ENCODE peak calls at places on chromosome 19, in ten cellular contexts. T, V, C, G, Q, F, K, S, Z and M are unnamed samples. For H3K9me3, the result is how much of the 10 kb centered on the place peaks cover.

GRCh38 chr19:7757358-7757757 is 5.7 kb upstream of the CLEC4M start:
- DNase-seq in T (no peak), V (no peak), C (no peak), G (no peak), Q (no peak), F (no peak), K (no peak), S (no peak), Z (no peak), M (no peak)

GRCh38 chr19:16794456-16794855 is 34.7 kb upstream of the SIN3B start:
- DNase-seq in T (no peak), V (no peak), C (no peak), G (no peak), Q (no peak), F (no peak), K (no peak), S (no peak), Z (no peak), M (no peak)

GRCh38 chr19:4897146-4897545 is 5.5 kb downstream of the ARRDC5 start:
- DNase-seq in T (no peak), V (no peak), C (no peak), G (no peak), Q (no peak), F (no peak), K (no peak), S (no peak), Z (no peak), M (no peak)

GRCh38 chr19:6223461-6224307 is 56.1 kb downstream of the MLLT1 start:
- DNase-seq in T (no peak), V (no peak), C (no peak), G (no peak), Q (no peak), F (no peak), K (no peak), S (no peak), Z (no peak), M (no peak)

GRCh38 chr19:45499196-45500180 is 1.2 kb downstream of the PPM1N start:
- DNase-seq in T (no peak), V (peak), C (no peak), G (no peak), Q (peak), F (no peak), K (no peak), S (no peak), Z (peak), M (peak)

GRCh38 chr19:17183858-17184271 is 31.3 kb upstream of the USE1 start:
- DNase-seq in T (no peak), V (no peak), C (no peak), G (no peak), Q (no peak), F (peak), K (no peak), S (no peak), Z (no peak), M (no peak)

GRCh38 chr19:54325194-54325621 is 12.2 kb upstream of the LILRA5 start:
- DNase-seq in T (peak), V (peak), C (peak), G (peak), Q (peak), F (no peak), K (peak), S (peak), Z (peak), M (no peak)

GRCh38 chr19:35446194-35446593 is 1.9 kb upstream of the FFAR2 start:
- DNase-seq in T (peak), V (no peak), C (no peak), G (no peak), Q (no peak), F (no peak), K (no peak), S (no peak), Z (no peak), M (no peak)

DNA sequence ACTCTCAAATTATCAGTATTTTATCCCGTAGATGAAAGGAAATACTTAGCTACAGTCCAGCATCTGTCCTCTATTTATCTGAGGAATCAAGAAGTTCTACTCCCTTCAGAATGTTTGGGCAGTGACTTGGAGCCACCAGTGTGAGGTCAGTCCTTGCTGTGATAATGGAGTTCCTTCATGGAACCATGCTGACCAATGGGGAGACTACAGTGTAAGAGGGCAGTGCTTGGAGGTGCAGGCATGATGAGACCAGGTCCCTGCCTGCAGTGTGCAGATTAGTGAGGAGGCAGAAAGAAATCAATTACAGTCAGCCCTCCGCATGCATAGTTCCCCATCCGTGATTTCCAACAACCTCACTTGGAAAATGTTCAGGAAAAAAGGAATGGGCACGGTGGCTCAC is at the start of gene C19orf18:
- DNase-seq in T (no peak), V (no peak), C (no peak), G (no peak), Q (no peak), F (no peak), K (no peak), S (no peak), Z (no peak), M (no peak)
- H3K9me3 ChIP-seq in T (under half), V (under half), C (under half), G (half or more), Q (half or more), F (under half), K (half or more), S (half or more), Z (half or more), M (under half)

DNA sequence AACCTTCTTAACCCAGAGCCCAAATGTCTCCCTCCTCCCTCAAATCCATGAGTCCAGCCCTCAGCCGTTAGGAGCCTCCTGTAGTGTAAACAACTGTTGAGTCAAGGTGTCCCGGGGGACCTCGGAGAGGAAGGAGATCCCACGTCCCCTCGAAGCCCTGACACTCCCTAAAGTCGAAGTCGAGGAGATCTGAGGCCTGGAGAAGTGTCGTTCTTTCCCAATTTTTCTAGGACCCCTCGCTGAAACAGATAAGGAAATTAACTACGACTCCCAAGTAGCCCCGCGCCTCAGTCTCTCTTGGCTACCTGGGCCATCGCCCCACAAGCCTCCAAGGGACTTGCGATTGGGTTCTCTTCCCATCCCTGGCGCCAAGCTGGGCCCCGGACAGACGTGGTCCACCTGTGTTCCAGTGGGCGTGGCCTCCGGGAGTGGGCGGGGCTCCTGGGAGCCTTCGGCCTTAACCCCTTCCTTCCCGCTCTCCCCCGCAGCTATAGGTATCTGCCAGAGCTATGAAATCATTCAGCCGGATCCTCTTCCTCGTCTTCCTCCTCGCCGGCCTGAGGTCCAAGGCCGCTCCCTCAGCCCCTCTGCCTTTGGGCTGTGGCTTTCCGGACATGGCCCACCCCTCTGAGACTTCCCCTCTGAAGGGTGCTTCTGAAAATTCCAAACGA is 869 bp downstream of the GFY start:
- DNase-seq in T (no peak), V (peak), C (peak), G (no peak), Q (no peak), F (no peak), K (no peak), S (peak), Z (no peak), M (no peak)
- TF ChIP-seq EZH2 in T (no peak), V (peak), C (no peak), G (no peak), Q (no peak), F (no peak), K (no peak), S (no peak), Z (no peak), M (no peak)

DNA sequence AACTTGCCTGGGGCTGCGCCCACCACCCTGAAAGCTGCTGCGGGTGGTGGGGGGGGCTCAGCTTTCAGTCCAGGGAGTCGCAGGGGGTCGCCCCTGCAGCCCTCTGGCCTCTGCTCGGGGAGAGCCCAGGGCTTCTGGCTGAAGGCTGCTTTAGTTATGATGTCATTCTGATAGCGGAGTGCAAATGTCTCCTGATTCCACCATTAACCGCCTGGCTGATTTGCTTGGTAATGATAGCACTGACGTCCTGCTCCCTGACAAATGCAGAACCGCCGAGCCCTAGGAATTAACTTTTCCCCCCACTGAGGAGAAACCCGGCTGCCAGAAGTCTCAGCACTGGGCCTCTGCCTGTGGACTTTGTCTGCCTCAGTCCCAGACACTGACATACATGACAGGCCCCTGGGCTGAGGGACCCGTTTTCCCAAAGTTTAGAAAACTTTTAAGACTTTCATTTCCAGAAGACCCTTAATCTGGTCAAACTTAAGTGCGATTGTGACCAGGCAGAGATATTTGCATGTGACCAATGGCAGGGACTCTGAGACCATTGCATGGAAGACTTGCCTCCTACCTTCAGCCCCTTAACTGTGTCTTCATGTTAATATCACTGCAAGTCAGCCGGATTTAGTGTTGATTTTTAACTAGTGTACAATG is 142.5 kb upstream of the ZNF536 start:
- DNase-seq in T (no peak), V (no peak), C (no peak), G (no peak), Q (no peak), F (no peak), K (no peak), S (no peak), Z (no peak), M (no peak)
- H3K4me3 ChIP-seq in T (no peak), V (no peak), C (no peak), G (no peak), Q (no peak), F (no peak), K (no peak), S (no peak), Z (no peak), M (no peak)

DNA sequence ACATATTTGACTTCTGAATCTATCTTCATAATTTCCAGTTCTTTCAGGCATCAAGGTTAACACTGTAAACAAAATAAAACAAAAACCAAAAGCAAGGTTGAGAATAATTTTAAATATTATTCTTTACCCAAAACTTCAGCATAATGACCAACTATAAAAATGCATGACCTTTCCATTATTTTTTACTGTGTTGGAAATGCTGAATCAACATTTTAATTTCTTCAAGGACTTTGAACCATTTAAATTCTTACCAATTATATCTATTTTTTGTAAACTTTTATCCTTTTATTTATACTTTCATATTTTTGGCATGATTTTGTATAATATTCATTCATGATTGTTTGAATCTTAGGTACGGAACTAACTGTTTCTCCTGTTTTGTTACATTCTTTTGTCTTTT is 6.9 kb downstream of the ZNF585A start:
- DNase-seq in T (no peak), V (no peak), C (no peak), G (no peak), Q (no peak), F (no peak), K (no peak), S (no peak), Z (no peak), M (no peak)
- H3K9me3 ChIP-seq in T (under half), V (under half), C (under half), G (under half), Q (under half), F (under half), K (half or more), S (under half), Z (under half), M (under half)

DNA sequence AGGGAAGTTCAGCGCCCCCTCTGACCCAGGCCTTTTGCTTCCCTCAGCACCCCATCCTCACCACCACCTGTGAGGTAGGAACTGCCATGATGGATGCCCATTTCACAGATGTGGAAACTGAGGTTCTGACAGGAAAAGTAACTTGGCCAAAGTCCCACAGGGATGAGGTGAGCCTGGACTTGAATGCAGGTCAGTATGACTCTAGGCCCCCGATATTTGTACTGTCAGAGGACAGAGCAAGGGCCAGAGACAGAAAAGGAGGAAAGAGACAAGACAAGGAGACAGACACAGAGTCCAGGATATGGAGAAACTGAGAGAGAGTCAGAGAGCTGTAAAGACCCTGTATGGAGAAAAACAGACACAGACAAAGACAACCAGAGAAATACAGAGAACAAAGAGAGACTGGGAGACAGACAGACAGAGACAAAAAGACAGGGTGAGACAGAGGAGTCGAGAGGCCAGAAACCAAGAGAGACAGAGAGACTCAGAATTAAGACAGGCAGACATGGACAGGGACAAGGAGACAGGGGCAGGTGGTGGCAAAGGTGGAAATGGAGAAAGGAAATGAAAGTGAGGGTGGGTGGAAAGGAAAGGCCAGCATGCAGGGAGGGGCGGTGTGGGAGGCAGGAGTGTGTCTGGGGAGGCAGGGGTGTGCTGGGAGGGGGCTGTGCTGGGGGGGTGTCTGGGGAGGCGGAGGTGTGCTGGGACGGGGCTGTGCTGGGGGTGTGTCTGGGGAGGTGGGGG is 5.0 kb downstream of the ERFL start:
- DNase-seq in T (no peak), V (no peak), C (no peak), G (no peak), Q (no peak), F (no peak), K (no peak), S (no peak), Z (no peak), M (no peak)
- TF ChIP-seq EZH2 in T (peak), V (no peak), C (no peak), G (no peak), Q (no peak), F (no peak), K (no peak), S (no peak), Z (no peak), M (no peak)